ENCODE peak calls at places on chromosomes 16 and 17, in four cellular contexts. One of them, this sample, is unnamed.

GRCh38 chr16:48613061-48613957 is 3.3 kb upstream of the N4BP1 start:
- DNase-seq in A549: peak
- DNase-seq in mucosa of gallbladder: no peak
- DNase-seq in left cardiac atrium: no peak
- DNase-seq in this sample: no peak

GRCh38 chr16:69186642-69187386 is at the start of gene SNTB2:
- DNase-seq in mucosa of gallbladder: peak
- DNase-seq in A549: peak
- DNase-seq in left cardiac atrium: peak
- DNase-seq in this sample: peak

GRCh38 chr16:89925596-89926079 is 2.5 kb downstream of the TUBB3 start:
- DNase-seq in left cardiac atrium: no peak
- DNase-seq in mucosa of gallbladder: no peak
- DNase-seq in A549: no peak
- DNase-seq in this sample: no peak

GRCh38 chr17:33469911-33470310 is 176.8 kb upstream of the ASIC2 start:
- DNase-seq in left cardiac atrium: no peak
- DNase-seq in A549: peak
- DNase-seq in mucosa of gallbladder: peak
- DNase-seq in this sample: no peak

GRCh38 chr16:27515874-27516353 is 33.8 kb downstream of the GTF3C1 start:
- DNase-seq in mucosa of gallbladder: no peak
- DNase-seq in left cardiac atrium: no peak
- DNase-seq in A549: peak
- DNase-seq in this sample: no peak

GRCh38 chr17:1967092-1967662 is 58.0 kb downstream of the RTN4RL1 start:
- DNase-seq in left cardiac atrium: no peak
- DNase-seq in mucosa of gallbladder: no peak
- DNase-seq in A549: no peak
- DNase-seq in this sample: no peak

GRCh38 chr16:3548445-3548844 is 28.8 kb downstream of the NLRC3 start:
- DNase-seq in A549: no peak
- DNase-seq in left cardiac atrium: no peak
- DNase-seq in mucosa of gallbladder: no peak
- DNase-seq in this sample: no peak

GRCh38 chr17:27390540-27390939 is 65.7 kb upstream of the KSR1 start:
- DNase-seq in A549: no peak
- DNase-seq in left cardiac atrium: no peak
- DNase-seq in mucosa of gallbladder: no peak
- DNase-seq in this sample: no peak

GRCh38 chr17:61337247-61337812 is 62.3 kb upstream of the TBX2 start:
- DNase-seq in A549: no peak
- DNase-seq in left cardiac atrium: no peak
- DNase-seq in mucosa of gallbladder: no peak
- DNase-seq in this sample: no peak

GRCh38 chr16:81445143-81445922 is 725 bp downstream of the CMIP start:
- DNase-seq in left cardiac atrium: peak
- DNase-seq in A549: no peak
- DNase-seq in mucosa of gallbladder: no peak
- DNase-seq in this sample: no peak

GRCh38 chr17:1108810-1109605 is 70.8 kb downstream of the ABR start:
- DNase-seq in mucosa of gallbladder: peak
- DNase-seq in A549: peak
- DNase-seq in left cardiac atrium: peak
- DNase-seq in this sample: no peak

GRCh38 chr17:48644910-48645557 is 18.9 kb upstream of the HOXB9 start:
- DNase-seq in mucosa of gallbladder: no peak
- DNase-seq in left cardiac atrium: no peak
- DNase-seq in A549: no peak
- DNase-seq in this sample: no peak

GRCh38 chr17:78899361-78900260 is 3.4 kb downstream of the CEP295NL start:
- DNase-seq in left cardiac atrium: peak
- DNase-seq in mucosa of gallbladder: peak
- DNase-seq in A549: no peak
- DNase-seq in this sample: no peak

GRCh38 chr16:15575293-15576049 is 67.5 kb downstream of the MARF1 start:
- DNase-seq in mucosa of gallbladder: no peak
- DNase-seq in A549: no peak
- DNase-seq in left cardiac atrium: no peak
- DNase-seq in this sample: no peak

GRCh38 chr17:35981908-35982330 is 622 bp upstream of the CCL16 start:
- DNase-seq in A549: no peak
- DNase-seq in mucosa of gallbladder: no peak
- DNase-seq in left cardiac atrium: no peak
- DNase-seq in this sample: no peak

GRCh38 chr17:10135539-10136257 is 62.7 kb downstream of the GAS7 start:
- DNase-seq in left cardiac atrium: peak
- DNase-seq in mucosa of gallbladder: peak
- DNase-seq in A549: peak
- DNase-seq in this sample: no peak

GRCh38 chr16:11572301-11572995 is 14.3 kb downstream of the LITAF start:
- DNase-seq in mucosa of gallbladder: no peak
- DNase-seq in left cardiac atrium: no peak
- DNase-seq in A549: no peak
- DNase-seq in this sample: no peak

GRCh38 chr17:27783951-27784350 is 16.4 kb downstream of the NOS2 start:
- DNase-seq in mucosa of gallbladder: no peak
- DNase-seq in A549: no peak
- DNase-seq in left cardiac atrium: no peak
- DNase-seq in this sample: no peak

GRCh38 chr17:32356750-32357149 is 6.8 kb downstream of the ZNF207 start:
- DNase-seq in mucosa of gallbladder: no peak
- DNase-seq in left cardiac atrium: no peak
- DNase-seq in A549: no peak
- DNase-seq in this sample: no peak

GRCh38 chr16:83954577-83955016 is 1.6 kb downstream of the OSGIN1 start:
- DNase-seq in A549: peak
- DNase-seq in mucosa of gallbladder: peak
- DNase-seq in left cardiac atrium: peak
- DNase-seq in this sample: no peak

GRCh38 chr17:40109471-40109824 is 9.1 kb upstream of the NR1D1 start:
- DNase-seq in mucosa of gallbladder: no peak
- DNase-seq in left cardiac atrium: no peak
- DNase-seq in A549: no peak
- DNase-seq in this sample: no peak

GRCh38 chr16:58499092-58499511 is 841 bp upstream of the NDRG4 start:
- DNase-seq in left cardiac atrium: peak
- DNase-seq in mucosa of gallbladder: no peak
- DNase-seq in A549: no peak
- DNase-seq in this sample: no peak

GRCh38 chr17:68383443-68384321 is 73.6 kb downstream of the WIPI1 start:
- DNase-seq in A549: peak
- DNase-seq in left cardiac atrium: peak
- DNase-seq in mucosa of gallbladder: peak
- DNase-seq in this sample: no peak

GRCh38 chr16:83813818-83814653 is 6.3 kb downstream of the HSBP1 start:
- DNase-seq in left cardiac atrium: no peak
- DNase-seq in mucosa of gallbladder: no peak
- DNase-seq in A549: peak
- DNase-seq in this sample: peak

This sample was measured in NCI-H774.